ENCODE peak calls at places on chromosomes 7 and 10, in four cellular contexts. One of them, this sample, is unnamed. For H3K36me3, the result is how much of the 10 kb centered on the place peaks cover.

GRCh38 chr7:17044868-17045267 is 163.1 kb upstream of the AGR3 start:
- DNase-seq in CD4-positive, CD25-positive, alpha-beta regulatory T cell: no peak
- DNase-seq in HCT116: no peak
- DNase-seq in PC-3: no peak
- DNase-seq in this sample: no peak

GRCh38 chr7:142796501-142797341 is 26.0 kb downstream of the PRSS2 start:
- DNase-seq in HCT116: no peak
- DNase-seq in PC-3: peak
- DNase-seq in CD4-positive, CD25-positive, alpha-beta regulatory T cell: peak
- DNase-seq in this sample: no peak

GRCh38 chr10:25384618-25385017 is 209.8 kb downstream of the GPR158 start:
- DNase-seq in HCT116: no peak
- DNase-seq in PC-3: no peak
- DNase-seq in CD4-positive, CD25-positive, alpha-beta regulatory T cell: no peak
- DNase-seq in this sample: no peak

GRCh38 chr7:155972247-155972646 is 160.0 kb upstream of the SHH start:
- DNase-seq in HCT116: no peak
- DNase-seq in CD4-positive, CD25-positive, alpha-beta regulatory T cell: no peak
- DNase-seq in PC-3: no peak
- DNase-seq in this sample: no peak

GRCh38 chr10:122703483-122704448 is 4.1 kb upstream of the C10orf120 start:
- DNase-seq in HCT116: peak
- DNase-seq in CD4-positive, CD25-positive, alpha-beta regulatory T cell: peak
- DNase-seq in PC-3: peak
- DNase-seq in this sample: peak

GRCh38 chr7:84191842-84192241 is 2.7 kb downstream of the SEMA3A start:
- DNase-seq in CD4-positive, CD25-positive, alpha-beta regulatory T cell: no peak
- DNase-seq in HCT116: no peak
- DNase-seq in PC-3: peak
- DNase-seq in this sample: no peak

GRCh38 chr7:99579956-99580777 is 17.9 kb upstream of the TMEM225B start:
- DNase-seq in HCT116: no peak
- DNase-seq in CD4-positive, CD25-positive, alpha-beta regulatory T cell: peak
- DNase-seq in PC-3: no peak
- DNase-seq in this sample: peak

GRCh38 chr7:65037740-65038678 is 31.5 kb upstream of the ERV3-1 start:
- DNase-seq in HCT116: peak
- DNase-seq in CD4-positive, CD25-positive, alpha-beta regulatory T cell: peak
- DNase-seq in PC-3: peak
- DNase-seq in this sample: peak

GRCh38 chr7:130384841-130385599 is 4.7 kb downstream of the CPA1 start:
- DNase-seq in HCT116: no peak
- DNase-seq in CD4-positive, CD25-positive, alpha-beta regulatory T cell: no peak
- DNase-seq in PC-3: no peak
- DNase-seq in this sample: no peak

GRCh38 chr7:131970602-131971001 is 414.2 kb upstream of the PODXL start:
- DNase-seq in PC-3: no peak
- DNase-seq in CD4-positive, CD25-positive, alpha-beta regulatory T cell: no peak
- DNase-seq in HCT116: no peak
- DNase-seq in this sample: no peak

GRCh38 chr7:131972251-131972650 is 415.8 kb upstream of the PODXL start:
- DNase-seq in HCT116: no peak
- DNase-seq in PC-3: no peak
- DNase-seq in CD4-positive, CD25-positive, alpha-beta regulatory T cell: no peak
- DNase-seq in this sample: no peak

GRCh38 chr7:131969560-131969959 is 413.1 kb upstream of the PODXL start:
- DNase-seq in CD4-positive, CD25-positive, alpha-beta regulatory T cell: no peak
- DNase-seq in HCT116: no peak
- DNase-seq in PC-3: no peak
- DNase-seq in this sample: no peak
- H3K36me3 ChIP-seq in CD4-positive, CD25-positive, alpha-beta regulatory T cell: under half
- H3K36me3 ChIP-seq in HCT116: under half
- H3K36me3 ChIP-seq in PC-3: under half
- H3K36me3 ChIP-seq in this sample: under half

DNA sequence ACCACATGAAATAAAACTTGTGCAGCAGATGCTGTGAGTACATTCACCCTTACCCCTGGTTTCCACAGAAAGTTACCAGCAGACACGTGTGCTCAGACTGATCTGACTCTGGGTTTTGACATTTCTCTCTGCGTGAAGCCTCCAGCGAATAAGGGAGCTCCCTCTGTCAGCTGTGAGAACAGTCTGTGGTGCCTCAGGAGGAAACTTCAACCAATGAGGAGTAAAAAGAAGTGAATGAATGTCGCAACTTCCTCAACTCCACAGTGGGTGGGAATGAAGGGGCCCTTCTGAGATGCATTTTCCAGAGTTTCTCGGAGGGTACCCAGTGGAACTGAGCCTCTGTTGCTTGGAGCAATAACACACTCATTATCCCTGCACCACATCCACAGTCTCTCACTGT is 743.4 kb downstream of the TNS3 start:
- DNase-seq in HCT116: no peak
- DNase-seq in PC-3: no peak
- DNase-seq in CD4-positive, CD25-positive, alpha-beta regulatory T cell: no peak
- DNase-seq in this sample: no peak
- H3K4me3 ChIP-seq in HCT116: no peak
- H3K4me3 ChIP-seq in PC-3: no peak
- H3K4me3 ChIP-seq in CD4-positive, CD25-positive, alpha-beta regulatory T cell: no peak
- H3K4me3 ChIP-seq in this sample: no peak

GRCh38 chr10:99740261-99740660 is 8.2 kb downstream of the CUTC start:
- DNase-seq in CD4-positive, CD25-positive, alpha-beta regulatory T cell: no peak
- DNase-seq in PC-3: no peak
- DNase-seq in HCT116: no peak
- DNase-seq in this sample: no peak
- H3K36me3 ChIP-seq in CD4-positive, CD25-positive, alpha-beta regulatory T cell: half or more
- H3K36me3 ChIP-seq in PC-3: half or more
- H3K36me3 ChIP-seq in HCT116: half or more
- H3K36me3 ChIP-seq in this sample: under half

GRCh38 chr10:43573250-43574034 is 974 bp downstream of the ZNF239 start:
- DNase-seq in PC-3: no peak
- DNase-seq in CD4-positive, CD25-positive, alpha-beta regulatory T cell: no peak
- DNase-seq in HCT116: no peak
- DNase-seq in this sample: no peak
- H3K4me3 ChIP-seq in PC-3: peak
- H3K4me3 ChIP-seq in CD4-positive, CD25-positive, alpha-beta regulatory T cell: no peak
- H3K4me3 ChIP-seq in HCT116: peak
- H3K4me3 ChIP-seq in this sample: peak

DNA sequence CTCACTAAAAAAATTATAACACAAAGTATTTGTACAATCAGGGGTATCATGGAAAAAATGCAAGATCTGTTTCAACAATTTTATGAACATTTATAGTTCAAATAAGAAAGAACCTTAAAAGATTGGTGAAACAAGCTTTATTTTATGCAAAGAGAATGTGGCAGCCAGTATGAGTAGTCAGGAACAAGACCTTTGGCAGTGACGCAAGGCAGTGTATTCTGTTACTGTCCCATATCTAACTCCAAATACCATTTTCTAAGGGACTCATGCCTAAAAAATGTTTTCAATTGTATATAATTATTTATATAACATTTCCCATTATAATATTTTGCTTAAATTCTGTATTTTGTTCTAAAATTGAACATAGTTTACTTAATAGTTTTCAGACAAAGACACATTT is 19.1 kb upstream of the FAM53B start:
- DNase-seq in CD4-positive, CD25-positive, alpha-beta regulatory T cell: no peak
- DNase-seq in PC-3: no peak
- DNase-seq in HCT116: no peak
- DNase-seq in this sample: no peak
- H3K36me3 ChIP-seq in CD4-positive, CD25-positive, alpha-beta regulatory T cell: under half
- H3K36me3 ChIP-seq in PC-3: under half
- H3K36me3 ChIP-seq in HCT116: under half
- H3K36me3 ChIP-seq in this sample: under half